ENCODE peak calls at places on chromosomes 7 and 10, in six cellular contexts. One of them, this sample, is unnamed.
A peak's percentile ranks its signal among the peaks of the same experiment; 100 is the strongest.

GRCh38 chr10:43231523-43232078 is 35.3 kb downstream of the RASGEF1A start:
- DNase-seq in suprapubic skin: peak; percentile 72
- DNase-seq in fibroblast of lung: no peak
- DNase-seq in CD8-positive, alpha-beta memory T cell: peak; percentile 69
- DNase-seq in AG04449: no peak
- DNase-seq in LNCaP clone FGC: no peak
- DNase-seq in this sample: no peak

GRCh38 chr7:5218564-5219360 is 28.7 kb downstream of the WIPI2 start:
- DNase-seq in suprapubic skin: peak; percentile 16
- DNase-seq in fibroblast of lung: no peak
- DNase-seq in LNCaP clone FGC: no peak
- DNase-seq in CD8-positive, alpha-beta memory T cell: no peak
- DNase-seq in AG04449: no peak
- DNase-seq in this sample: no peak

GRCh38 chr7:33880787-33881186 is 24.6 kb upstream of the BMPER start:
- DNase-seq in AG04449: no peak
- DNase-seq in fibroblast of lung: peak; percentile 88
- DNase-seq in LNCaP clone FGC: no peak
- DNase-seq in CD8-positive, alpha-beta memory T cell: no peak
- DNase-seq in suprapubic skin: no peak
- DNase-seq in this sample: no peak

GRCh38 chr10:282294-283139 is 147.3 kb downstream of the ZMYND11 start:
- DNase-seq in fibroblast of lung: peak; percentile 72
- DNase-seq in AG04449: peak; percentile 57
- DNase-seq in LNCaP clone FGC: no peak
- DNase-seq in suprapubic skin: no peak
- DNase-seq in CD8-positive, alpha-beta memory T cell: no peak
- DNase-seq in this sample: no peak

GRCh38 chr10:129102906-129103693 is 363.9 kb upstream of the MGMT start:
- DNase-seq in CD8-positive, alpha-beta memory T cell: no peak
- DNase-seq in suprapubic skin: no peak
- DNase-seq in AG04449: no peak
- DNase-seq in LNCaP clone FGC: no peak
- DNase-seq in fibroblast of lung: no peak
- DNase-seq in this sample: no peak

GRCh38 chr10:110443239-110444008 is 54.3 kb upstream of the DUSP5 start:
- DNase-seq in AG04449: no peak
- DNase-seq in fibroblast of lung: no peak
- DNase-seq in CD8-positive, alpha-beta memory T cell: no peak
- DNase-seq in LNCaP clone FGC: no peak
- DNase-seq in suprapubic skin: peak; percentile 69
- DNase-seq in this sample: no peak

GRCh38 chr7:23712368-23713284 is 2.6 kb downstream of the STK31 start:
- DNase-seq in fibroblast of lung: peak; percentile 57
- DNase-seq in suprapubic skin: no peak
- DNase-seq in CD8-positive, alpha-beta memory T cell: peak; percentile 18
- DNase-seq in AG04449: peak; percentile 29
- DNase-seq in LNCaP clone FGC: no peak
- DNase-seq in this sample: peak; percentile 23

GRCh38 chr7:101576993-101577392 is 52.1 kb downstream of the MYL10 start:
- DNase-seq in fibroblast of lung: no peak
- DNase-seq in suprapubic skin: peak; percentile 6
- DNase-seq in CD8-positive, alpha-beta memory T cell: no peak
- DNase-seq in LNCaP clone FGC: no peak
- DNase-seq in AG04449: no peak
- DNase-seq in this sample: no peak

GRCh38 chr7:76129366-76129765 is 72.3 kb upstream of the SRRM3 start:
- DNase-seq in fibroblast of lung: peak; percentile 22
- DNase-seq in suprapubic skin: no peak
- DNase-seq in AG04449: no peak
- DNase-seq in CD8-positive, alpha-beta memory T cell: no peak
- DNase-seq in LNCaP clone FGC: no peak
- DNase-seq in this sample: peak; percentile 50

GRCh38 chr7:2837476-2837875 is 6.6 kb downstream of the GNA12 start:
- DNase-seq in suprapubic skin: no peak
- DNase-seq in fibroblast of lung: no peak
- DNase-seq in CD8-positive, alpha-beta memory T cell: no peak
- DNase-seq in AG04449: no peak
- DNase-seq in LNCaP clone FGC: no peak
- DNase-seq in this sample: no peak

GRCh38 chr10:131204406-131205152 is 106.9 kb downstream of the TCERG1L start:
- DNase-seq in suprapubic skin: peak; percentile 52
- DNase-seq in CD8-positive, alpha-beta memory T cell: no peak
- DNase-seq in AG04449: no peak
- DNase-seq in LNCaP clone FGC: no peak
- DNase-seq in fibroblast of lung: no peak
- DNase-seq in this sample: no peak

GRCh38 chr7:107023522-107024149 is 20.9 kb upstream of the PRKAR2B start:
- DNase-seq in suprapubic skin: no peak
- DNase-seq in LNCaP clone FGC: no peak
- DNase-seq in AG04449: no peak
- DNase-seq in fibroblast of lung: peak; percentile 80
- DNase-seq in CD8-positive, alpha-beta memory T cell: no peak
- DNase-seq in this sample: no peak

GRCh38 chr10:15791816-15792524 is 68.3 kb downstream of the MINDY3 start:
- DNase-seq in AG04449: no peak
- DNase-seq in LNCaP clone FGC: no peak
- DNase-seq in fibroblast of lung: no peak
- DNase-seq in CD8-positive, alpha-beta memory T cell: no peak
- DNase-seq in suprapubic skin: no peak
- DNase-seq in this sample: no peak

GRCh38 chr10:108360187-108360586 is 1195.7 kb upstream of the SORCS1 start:
- DNase-seq in AG04449: no peak
- DNase-seq in CD8-positive, alpha-beta memory T cell: no peak
- DNase-seq in LNCaP clone FGC: no peak
- DNase-seq in fibroblast of lung: peak; percentile 78
- DNase-seq in suprapubic skin: no peak
- DNase-seq in this sample: no peak

GRCh38 chr10:124867304-124867703 is 65.7 kb downstream of the ABRAXAS2 start:
- DNase-seq in LNCaP clone FGC: no peak
- DNase-seq in AG04449: no peak
- DNase-seq in suprapubic skin: no peak
- DNase-seq in CD8-positive, alpha-beta memory T cell: no peak
- DNase-seq in fibroblast of lung: no peak
- DNase-seq in this sample: no peak

GRCh38 chr10:121851791-121852190 is 76.0 kb downstream of the ATE1 start:
- DNase-seq in LNCaP clone FGC: no peak
- DNase-seq in CD8-positive, alpha-beta memory T cell: no peak
- DNase-seq in suprapubic skin: no peak
- DNase-seq in AG04449: no peak
- DNase-seq in fibroblast of lung: peak; percentile 4
- DNase-seq in this sample: no peak

GRCh38 chr7:108146070-108146842 is 16.1 kb upstream of the LAMB4 start:
- DNase-seq in AG04449: peak; percentile 42
- DNase-seq in suprapubic skin: no peak
- DNase-seq in LNCaP clone FGC: peak; percentile 64
- DNase-seq in fibroblast of lung: peak; percentile 74
- DNase-seq in CD8-positive, alpha-beta memory T cell: peak; percentile 13
- DNase-seq in this sample: peak; percentile 47

GRCh38 chr7:124790645-124791044 is 25.1 kb upstream of the GPR37 start:
- DNase-seq in fibroblast of lung: no peak
- DNase-seq in suprapubic skin: no peak
- DNase-seq in LNCaP clone FGC: no peak
- DNase-seq in CD8-positive, alpha-beta memory T cell: no peak
- DNase-seq in AG04449: no peak
- DNase-seq in this sample: no peak

GRCh38 chr10:72334832-72335393 is 19.8 kb downstream of the DNAJB12 start:
- DNase-seq in LNCaP clone FGC: no peak
- DNase-seq in fibroblast of lung: peak; percentile 96
- DNase-seq in CD8-positive, alpha-beta memory T cell: peak; percentile 96
- DNase-seq in suprapubic skin: peak; percentile 95
- DNase-seq in AG04449: no peak
- DNase-seq in this sample: no peak

GRCh38 chr7:17300012-17300411 is 1.6 kb downstream of the AHR start:
- DNase-seq in suprapubic skin: no peak
- DNase-seq in fibroblast of lung: no peak
- DNase-seq in LNCaP clone FGC: no peak
- DNase-seq in CD8-positive, alpha-beta memory T cell: no peak
- DNase-seq in AG04449: no peak
- DNase-seq in this sample: no peak

GRCh38 chr10:86325158-86325557 is 41.4 kb downstream of the GRID1 start:
- DNase-seq in suprapubic skin: no peak
- DNase-seq in LNCaP clone FGC: no peak
- DNase-seq in fibroblast of lung: no peak
- DNase-seq in CD8-positive, alpha-beta memory T cell: no peak
- DNase-seq in AG04449: no peak
- DNase-seq in this sample: no peak

GRCh38 chr10:22335204-22335956 is 9.9 kb upstream of the SPAG6 start:
- DNase-seq in fibroblast of lung: peak; percentile 58
- DNase-seq in AG04449: no peak
- DNase-seq in LNCaP clone FGC: no peak
- DNase-seq in CD8-positive, alpha-beta memory T cell: peak; percentile 77
- DNase-seq in suprapubic skin: no peak
- DNase-seq in this sample: no peak

GRCh38 chr10:22332116-22332692 is 11.3 kb downstream of the BMI1 start:
- DNase-seq in AG04449: no peak
- DNase-seq in fibroblast of lung: no peak
- DNase-seq in suprapubic skin: no peak
- DNase-seq in LNCaP clone FGC: no peak
- DNase-seq in CD8-positive, alpha-beta memory T cell: no peak
- DNase-seq in this sample: no peak

GRCh38 chr10:22334414-22335203 is 10.7 kb upstream of the SPAG6 start:
- DNase-seq in AG04449: no peak
- DNase-seq in CD8-positive, alpha-beta memory T cell: no peak
- DNase-seq in LNCaP clone FGC: no peak
- DNase-seq in suprapubic skin: no peak
- DNase-seq in fibroblast of lung: no peak
- DNase-seq in this sample: no peak

GRCh38 chr10:22333167-22333566 is 12.1 kb upstream of the SPAG6 start:
- DNase-seq in fibroblast of lung: no peak
- DNase-seq in suprapubic skin: no peak
- DNase-seq in LNCaP clone FGC: no peak
- DNase-seq in AG04449: no peak
- DNase-seq in CD8-positive, alpha-beta memory T cell: peak; percentile 65
- DNase-seq in this sample: no peak

DNA sequence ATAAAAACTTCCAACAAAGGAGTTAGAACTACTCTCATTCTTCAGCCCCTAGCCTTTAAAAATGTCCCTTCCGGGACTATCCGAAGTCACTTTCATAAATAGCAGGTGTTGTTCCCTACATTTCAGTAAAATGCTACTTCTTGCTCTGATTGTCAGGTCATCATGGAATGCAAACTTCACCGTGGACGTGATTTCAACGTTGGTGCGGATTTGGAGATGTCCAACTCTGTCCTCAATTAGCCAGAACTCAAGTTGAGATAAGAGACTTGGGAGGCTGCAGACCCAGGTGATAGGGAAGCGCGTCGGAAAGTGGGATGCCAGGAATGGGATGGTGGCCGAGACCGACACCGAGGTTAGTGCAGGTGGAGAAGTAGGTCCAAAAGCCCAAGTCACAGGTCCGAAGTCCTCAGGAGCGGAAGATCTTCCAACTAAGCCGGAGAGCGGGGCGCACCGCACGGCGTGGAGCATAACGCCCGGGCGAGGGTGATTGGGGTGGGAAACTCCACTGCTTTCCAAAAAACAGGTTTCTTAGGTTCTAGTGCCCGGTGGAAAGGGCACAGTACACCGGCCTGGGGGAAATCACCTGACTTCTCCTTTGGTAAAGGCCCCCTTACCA is 11.5 kb upstream of the SPAG6 start:
- DNase-seq in LNCaP clone FGC: no peak
- DNase-seq in AG04449: no peak
- DNase-seq in CD8-positive, alpha-beta memory T cell: no peak
- DNase-seq in fibroblast of lung: no peak
- DNase-seq in suprapubic skin: no peak
- DNase-seq in this sample: no peak
- H3K4me3 ChIP-seq in LNCaP clone FGC: no peak overlapping the region
- H3K4me3 ChIP-seq in AG04449: no peak overlapping the region
- H3K4me3 ChIP-seq in CD8-positive, alpha-beta memory T cell: peak overlapping the region; percentile 43
- H3K4me3 ChIP-seq in fibroblast of lung: no peak overlapping the region
- H3K4me3 ChIP-seq in suprapubic skin: peak overlapping the region; percentile 57
- H3K4me3 ChIP-seq in this sample: no peak overlapping the region

DNA sequence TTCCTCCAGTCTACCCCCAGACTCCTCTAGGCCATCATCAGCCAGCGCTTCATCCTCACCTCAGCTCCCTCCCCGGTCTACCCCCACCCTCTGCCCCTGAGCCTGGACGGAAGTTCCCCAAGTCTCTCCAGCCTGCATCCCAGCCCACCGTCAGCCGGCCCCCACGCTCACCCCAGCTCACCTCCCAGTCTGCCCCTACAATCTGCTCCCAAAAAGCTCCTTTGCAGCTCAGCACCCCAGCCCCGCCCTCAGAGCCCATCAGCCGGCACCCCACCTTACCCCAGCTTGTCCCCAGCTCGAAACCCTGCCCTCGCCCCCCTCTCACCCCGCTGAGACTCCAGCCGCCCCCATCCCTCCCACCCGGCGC is 322 bp upstream of the RAMP3 start:
- DNase-seq in suprapubic skin: peak; percentile 71
- DNase-seq in AG04449: no peak
- DNase-seq in fibroblast of lung: no peak
- DNase-seq in CD8-positive, alpha-beta memory T cell: no peak
- DNase-seq in LNCaP clone FGC: no peak
- DNase-seq in this sample: no peak
- H3K4me3 ChIP-seq in suprapubic skin: peak overlapping the region; percentile 39
- H3K4me3 ChIP-seq in AG04449: no peak overlapping the region
- H3K4me3 ChIP-seq in fibroblast of lung: no peak overlapping the region
- H3K4me3 ChIP-seq in CD8-positive, alpha-beta memory T cell: no peak overlapping the region
- H3K4me3 ChIP-seq in LNCaP clone FGC: no peak overlapping the region
- H3K4me3 ChIP-seq in this sample: no peak overlapping the region

DNA sequence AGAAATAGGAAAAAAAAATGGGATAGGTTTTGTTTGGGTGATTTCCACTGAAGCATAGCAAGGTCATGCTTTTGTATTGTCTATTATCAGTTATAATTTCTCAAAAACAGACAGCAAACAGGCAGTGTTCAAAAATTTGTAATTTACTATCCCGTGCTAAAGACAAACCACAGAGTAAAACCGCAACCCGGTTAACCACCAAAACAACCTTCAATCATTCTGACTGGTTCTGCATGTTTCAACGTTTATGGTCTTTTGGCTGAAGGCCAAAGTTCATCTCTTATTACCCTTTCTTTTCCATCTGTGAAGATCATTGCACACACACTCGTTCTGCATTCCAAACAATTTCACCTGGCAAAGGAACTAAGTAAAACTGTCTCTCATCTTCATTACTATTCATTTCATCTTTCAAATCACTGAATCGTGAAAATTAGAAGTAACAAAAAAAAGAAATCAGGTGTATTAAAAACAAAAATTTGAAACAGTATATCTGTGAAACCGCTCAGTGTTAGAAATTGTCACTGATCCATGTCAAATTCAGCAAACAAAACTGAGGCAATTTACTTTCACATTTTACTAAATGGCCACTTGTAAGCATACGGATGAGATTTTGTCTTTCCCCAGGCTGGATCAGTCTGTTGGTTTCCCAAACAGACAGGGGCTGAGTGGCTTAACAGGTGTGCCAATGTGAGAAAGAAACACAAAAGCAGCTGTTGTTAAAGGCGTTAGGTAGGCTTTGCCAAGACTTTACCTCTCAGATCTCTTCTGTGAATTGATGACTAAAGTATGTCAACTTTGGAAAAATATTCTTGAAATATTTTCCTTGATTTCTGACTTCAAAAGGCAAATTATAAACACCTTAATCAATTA is 539.6 kb downstream of the CNTNAP2 start:
- DNase-seq in CD8-positive, alpha-beta memory T cell: no peak
- DNase-seq in suprapubic skin: no peak
- DNase-seq in AG04449: no peak
- DNase-seq in LNCaP clone FGC: no peak
- DNase-seq in fibroblast of lung: peak; percentile 1
- DNase-seq in this sample: no peak
- H3K4me3 ChIP-seq in CD8-positive, alpha-beta memory T cell: no peak overlapping the region
- H3K4me3 ChIP-seq in suprapubic skin: no peak overlapping the region
- H3K4me3 ChIP-seq in AG04449: no peak overlapping the region
- H3K4me3 ChIP-seq in LNCaP clone FGC: no peak overlapping the region
- H3K4me3 ChIP-seq in fibroblast of lung: no peak overlapping the region
- H3K4me3 ChIP-seq in this sample: no peak overlapping the region

GRCh38 chr10:100826983-100827818 is 81.8 kb downstream of the PAX2 start:
- DNase-seq in LNCaP clone FGC: no peak
- DNase-seq in suprapubic skin: peak; percentile 75
- DNase-seq in fibroblast of lung: no peak
- DNase-seq in CD8-positive, alpha-beta memory T cell: no peak
- DNase-seq in AG04449: no peak
- DNase-seq in this sample: no peak
- H3K4me3 ChIP-seq in LNCaP clone FGC: peak overlapping the region; percentile 40
- H3K4me3 ChIP-seq in suprapubic skin: peak overlapping the region; percentile 49
- H3K4me3 ChIP-seq in fibroblast of lung: no peak overlapping the region
- H3K4me3 ChIP-seq in CD8-positive, alpha-beta memory T cell: peak overlapping the region; percentile 56
- H3K4me3 ChIP-seq in AG04449: no peak overlapping the region
- H3K4me3 ChIP-seq in this sample: no peak overlapping the region

This sample was measured in AG09309.